ENCODE peak calls at places on chromosomes 7 and 10, in eight cellular contexts. One of them, this sample, is unnamed.

GRCh38 chr10:94219829-94220228 is 142.9 kb downstream of the NOC3L start:
- DNase-seq in activated T-helper 1 cell treated with Interleukin-2 at 50 U/mL for 16 hours: no peak
- DNase-seq in AG10803: peak; percentile 13
- DNase-seq in DMS153: no peak
- DNase-seq in T-cell: no peak
- DNase-seq in GM13977: no peak
- DNase-seq in effector memory CD8-positive, alpha-beta T cell: no peak
- DNase-seq in kidney epithelial cell: no peak
- DNase-seq in this sample: peak; percentile 69

GRCh38 chr7:29508608-29509007 is 55.0 kb upstream of the PRR15 start:
- DNase-seq in T-cell: no peak
- DNase-seq in activated T-helper 1 cell treated with Interleukin-2 at 50 U/mL for 16 hours: no peak
- DNase-seq in kidney epithelial cell: no peak
- DNase-seq in GM13977: no peak
- DNase-seq in AG10803: no peak
- DNase-seq in effector memory CD8-positive, alpha-beta T cell: no peak
- DNase-seq in DMS153: no peak
- DNase-seq in this sample: no peak

GRCh38 chr7:101869026-101869900 is 51.8 kb downstream of the CUX1 start:
- DNase-seq in kidney epithelial cell: no peak
- DNase-seq in T-cell: no peak
- DNase-seq in GM13977: no peak
- DNase-seq in activated T-helper 1 cell treated with Interleukin-2 at 50 U/mL for 16 hours: no peak
- DNase-seq in effector memory CD8-positive, alpha-beta T cell: no peak
- DNase-seq in DMS153: no peak
- DNase-seq in AG10803: no peak
- DNase-seq in this sample: no peak

GRCh38 chr7:132504851-132505250 is 71.4 kb downstream of the PLXNA4 start:
- DNase-seq in kidney epithelial cell: no peak
- DNase-seq in T-cell: no peak
- DNase-seq in activated T-helper 1 cell treated with Interleukin-2 at 50 U/mL for 16 hours: no peak
- DNase-seq in GM13977: no peak
- DNase-seq in AG10803: no peak
- DNase-seq in DMS153: no peak
- DNase-seq in effector memory CD8-positive, alpha-beta T cell: no peak
- DNase-seq in this sample: no peak

GRCh38 chr7:6631605-6632004 is 5.5 kb upstream of the ZNF316 start:
- DNase-seq in effector memory CD8-positive, alpha-beta T cell: no peak
- DNase-seq in AG10803: no peak
- DNase-seq in DMS153: no peak
- DNase-seq in kidney epithelial cell: no peak
- DNase-seq in T-cell: no peak
- DNase-seq in GM13977: no peak
- DNase-seq in activated T-helper 1 cell treated with Interleukin-2 at 50 U/mL for 16 hours: no peak
- DNase-seq in this sample: no peak

GRCh38 chr10:124741281-124741921 is 2.8 kb downstream of the FAM53B start:
- DNase-seq in AG10803: peak; percentile 59
- DNase-seq in activated T-helper 1 cell treated with Interleukin-2 at 50 U/mL for 16 hours: no peak
- DNase-seq in T-cell: peak; percentile 76
- DNase-seq in GM13977: peak; percentile 84
- DNase-seq in kidney epithelial cell: no peak
- DNase-seq in DMS153: peak; percentile 70
- DNase-seq in effector memory CD8-positive, alpha-beta T cell: peak; percentile 74
- DNase-seq in this sample: peak; percentile 64

GRCh38 chr7:106180721-106181120 is 68.6 kb upstream of the SYPL1 start:
- DNase-seq in T-cell: no peak
- DNase-seq in DMS153: peak; percentile 50
- DNase-seq in kidney epithelial cell: no peak
- DNase-seq in effector memory CD8-positive, alpha-beta T cell: no peak
- DNase-seq in AG10803: no peak
- DNase-seq in GM13977: no peak
- DNase-seq in activated T-helper 1 cell treated with Interleukin-2 at 50 U/mL for 16 hours: no peak
- DNase-seq in this sample: no peak

GRCh38 chr7:4712371-4713182 is 30.5 kb downstream of the FOXK1 start:
- DNase-seq in AG10803: peak; percentile 70
- DNase-seq in GM13977: peak; percentile 60
- DNase-seq in effector memory CD8-positive, alpha-beta T cell: no peak
- DNase-seq in kidney epithelial cell: no peak
- DNase-seq in T-cell: no peak
- DNase-seq in DMS153: peak; percentile 97
- DNase-seq in activated T-helper 1 cell treated with Interleukin-2 at 50 U/mL for 16 hours: no peak
- DNase-seq in this sample: peak; percentile 36

GRCh38 chr7:35776686-35777085 is 24.2 kb upstream of the SEPTIN7 start:
- DNase-seq in GM13977: no peak
- DNase-seq in DMS153: no peak
- DNase-seq in effector memory CD8-positive, alpha-beta T cell: no peak
- DNase-seq in T-cell: no peak
- DNase-seq in AG10803: no peak
- DNase-seq in activated T-helper 1 cell treated with Interleukin-2 at 50 U/mL for 16 hours: no peak
- DNase-seq in kidney epithelial cell: no peak
- DNase-seq in this sample: no peak

GRCh38 chr10:132543916-132544743 is 6.5 kb downstream of the INPP5A start:
- DNase-seq in DMS153: no peak
- DNase-seq in GM13977: no peak
- DNase-seq in T-cell: no peak
- DNase-seq in activated T-helper 1 cell treated with Interleukin-2 at 50 U/mL for 16 hours: no peak
- DNase-seq in AG10803: no peak
- DNase-seq in kidney epithelial cell: no peak
- DNase-seq in effector memory CD8-positive, alpha-beta T cell: no peak
- DNase-seq in this sample: no peak

GRCh38 chr10:5589071-5589962 is 64.6 kb downstream of the CALML3 start:
- DNase-seq in GM13977: no peak
- DNase-seq in T-cell: no peak
- DNase-seq in effector memory CD8-positive, alpha-beta T cell: no peak
- DNase-seq in DMS153: no peak
- DNase-seq in activated T-helper 1 cell treated with Interleukin-2 at 50 U/mL for 16 hours: no peak
- DNase-seq in AG10803: no peak
- DNase-seq in kidney epithelial cell: no peak
- DNase-seq in this sample: no peak

GRCh38 chr7:7970620-7971307 is 2.2 kb downstream of the GLCCI1 start:
- DNase-seq in AG10803: no peak
- DNase-seq in effector memory CD8-positive, alpha-beta T cell: no peak
- DNase-seq in T-cell: no peak
- DNase-seq in activated T-helper 1 cell treated with Interleukin-2 at 50 U/mL for 16 hours: no peak
- DNase-seq in DMS153: peak; percentile 50
- DNase-seq in GM13977: no peak
- DNase-seq in kidney epithelial cell: no peak
- DNase-seq in this sample: peak; percentile 33

GRCh38 chr10:90930070-90930837 is 9.4 kb upstream of the ANKRD1 start:
- DNase-seq in GM13977: no peak
- DNase-seq in activated T-helper 1 cell treated with Interleukin-2 at 50 U/mL for 16 hours: no peak
- DNase-seq in effector memory CD8-positive, alpha-beta T cell: no peak
- DNase-seq in AG10803: peak; percentile 95
- DNase-seq in DMS153: no peak
- DNase-seq in T-cell: no peak
- DNase-seq in kidney epithelial cell: no peak
- DNase-seq in this sample: peak; percentile 75

GRCh38 chr7:18654709-18655108 is 159.2 kb downstream of the HDAC9 start:
- DNase-seq in activated T-helper 1 cell treated with Interleukin-2 at 50 U/mL for 16 hours: no peak
- DNase-seq in AG10803: no peak
- DNase-seq in GM13977: no peak
- DNase-seq in DMS153: no peak
- DNase-seq in effector memory CD8-positive, alpha-beta T cell: no peak
- DNase-seq in T-cell: no peak
- DNase-seq in kidney epithelial cell: no peak
- DNase-seq in this sample: no peak

This sample was measured in IMR-90.